ENCODE peak calls at places on chromosome 14, in ten cellular contexts. N, W, Y, T, A, U, I, C, B and F are unnamed samples.

GRCh38 chr14:24366664-24367505 is 1.1 kb upstream of the NFATC4 start:
- DNase-seq in N (peak), W (no peak), Y (peak), T (peak), A (peak), U (peak), I (peak), C (no peak), B (peak), F (peak)

GRCh38 chr14:90658541-90658967 is 157.7 kb downstream of the TTC7B start:
- DNase-seq in N (no peak), W (no peak), Y (no peak), T (no peak), A (no peak), U (no peak), I (no peak), C (peak), B (no peak), F (no peak)

GRCh38 chr14:54697806-54698205 is 130.9 kb downstream of the SAMD4A start:
- DNase-seq in N (no peak), W (no peak), Y (no peak), T (no peak), A (no peak), U (peak), I (no peak), C (no peak), B (no peak), F (no peak)

GRCh38 chr14:68938515-68939423 is 40.3 kb downstream of the ACTN1 start:
- DNase-seq in N (no peak), W (peak), Y (no peak), T (no peak), A (no peak), U (peak), I (no peak), C (no peak), B (peak), F (no peak)

GRCh38 chr14:103014466-103015319 is 42.7 kb downstream of the CDC42BPB start:
- DNase-seq in N (no peak), W (no peak), Y (no peak), T (no peak), A (no peak), U (no peak), I (no peak), C (peak), B (no peak), F (no peak)

GRCh38 chr14:52650774-52651173 is 44.6 kb downstream of the ERO1A start:
- DNase-seq in N (no peak), W (no peak), Y (no peak), T (no peak), A (no peak), U (no peak), I (no peak), C (no peak), B (no peak), F (no peak)

GRCh38 chr14:71049435-71050147 is 142.3 kb downstream of the PCNX1 start:
- DNase-seq in N (no peak), W (no peak), Y (no peak), T (no peak), A (no peak), U (no peak), I (no peak), C (no peak), B (no peak), F (no peak)

GRCh38 chr14:76953196-76953945 is 75.1 kb downstream of the IRF2BPL start:
- DNase-seq in N (peak), W (peak), Y (peak), T (no peak), A (no peak), U (peak), I (peak), C (no peak), B (peak), F (peak)

GRCh38 chr14:48473944-48474343 is 798.5 kb upstream of the MDGA2 start:
- DNase-seq in N (no peak), W (no peak), Y (no peak), T (no peak), A (no peak), U (no peak), I (no peak), C (no peak), B (no peak), F (no peak)

GRCh38 chr14:78758333-78758732 is 588.2 kb downstream of the NRXN3 start:
- DNase-seq in N (no peak), W (no peak), Y (no peak), T (no peak), A (no peak), U (peak), I (no peak), C (no peak), B (no peak), F (no peak)

GRCh38 chr14:51073751-51074150 is 21.2 kb downstream of the TRIM9 start:
- DNase-seq in N (no peak), W (no peak), Y (no peak), T (no peak), A (no peak), U (no peak), I (no peak), C (no peak), B (no peak), F (no peak)

GRCh38 chr14:43894534-43894933 is 612.5 kb downstream of the FSCB start:
- DNase-seq in N (no peak), W (no peak), Y (no peak), T (no peak), A (no peak), U (no peak), I (no peak), C (peak), B (no peak), F (no peak)

GRCh38 chr14:69636051-69636639 is 24.7 kb downstream of the SUSD6 start:
- DNase-seq in N (no peak), W (no peak), Y (no peak), T (no peak), A (no peak), U (no peak), I (no peak), C (no peak), B (no peak), F (no peak)

GRCh38 chr14:41062826-41063225 is 543.9 kb upstream of the LRFN5 start:
- DNase-seq in N (no peak), W (no peak), Y (no peak), T (no peak), A (no peak), U (no peak), I (no peak), C (no peak), B (no peak), F (no peak)

GRCh38 chr14:31261859-31262739 is 54.5 kb upstream of the HECTD1 start:
- DNase-seq in N (peak), W (peak), Y (peak), T (no peak), A (no peak), U (peak), I (no peak), C (peak), B (no peak), F (no peak)

GRCh38 chr14:93994919-93995682 is 2.0 kb upstream of the CCDC197 start:
- DNase-seq in N (peak), W (no peak), Y (peak), T (no peak), A (no peak), U (peak), I (no peak), C (no peak), B (no peak), F (no peak)

GRCh38 chr14:68958553-68958952 is 20.5 kb downstream of the ACTN1 start:
- DNase-seq in N (no peak), W (no peak), Y (no peak), T (no peak), A (no peak), U (no peak), I (no peak), C (no peak), B (no peak), F (no peak)

GRCh38 chr14:69652942-69653680 is 41.7 kb downstream of the SUSD6 start:
- DNase-seq in N (no peak), W (no peak), Y (no peak), T (no peak), A (no peak), U (no peak), I (peak), C (peak), B (no peak), F (no peak)

GRCh38 chr14:71439247-71439646 is 493.0 kb upstream of the RGS6 start:
- DNase-seq in N (no peak), W (no peak), Y (no peak), T (no peak), A (peak), U (no peak), I (no peak), C (no peak), B (no peak), F (no peak)

GRCh38 chr14:33930464-33930863 is 20.4 kb downstream of the EGLN3 start:
- DNase-seq in N (no peak), W (no peak), Y (no peak), T (no peak), A (no peak), U (no peak), I (no peak), C (no peak), B (no peak), F (no peak)

GRCh38 chr14:37213016-37213415 is 15.3 kb downstream of the MIPOL1 start:
- DNase-seq in N (no peak), W (no peak), Y (no peak), T (no peak), A (no peak), U (no peak), I (no peak), C (no peak), B (no peak), F (no peak)

GRCh38 chr14:104697892-104698583 is 8.6 kb downstream of the INF2 start:
- DNase-seq in N (no peak), W (no peak), Y (no peak), T (no peak), A (no peak), U (no peak), I (no peak), C (no peak), B (no peak), F (no peak)

GRCh38 chr14:64755661-64756265 is 51.5 kb downstream of the PLEKHG3 start:
- DNase-seq in N (no peak), W (no peak), Y (no peak), T (no peak), A (no peak), U (no peak), I (peak), C (no peak), B (peak), F (peak)

GRCh38 chr14:36767603-36768281 is 106.1 kb downstream of the PAX9 start:
- DNase-seq in N (no peak), W (no peak), Y (no peak), T (no peak), A (no peak), U (peak), I (no peak), C (no peak), B (no peak), F (no peak)

DNA sequence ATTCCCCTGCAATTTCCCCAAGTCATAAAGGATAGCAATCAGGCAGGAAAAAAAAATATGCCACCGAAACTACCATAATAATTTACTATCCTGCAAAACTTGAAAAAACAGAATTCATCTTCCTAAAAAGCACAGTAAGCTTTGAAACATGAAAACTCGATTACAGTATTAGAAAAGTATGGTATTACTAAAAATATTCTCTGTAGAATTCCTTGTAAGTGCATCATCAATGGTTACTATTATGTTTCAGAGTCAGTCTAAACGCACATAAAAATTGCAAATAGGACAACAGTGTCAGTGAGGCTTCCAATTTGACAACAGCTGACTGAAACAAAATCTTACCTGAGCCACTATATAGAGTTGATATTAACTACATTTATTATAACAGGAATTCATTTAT is 44.9 kb downstream of the FOXN3 start:
- DNase-seq in N (no peak), W (no peak), Y (no peak), T (no peak), A (no peak), U (no peak), I (no peak), C (no peak), B (no peak), F (no peak)
- TF ChIP-seq CTCF in N (no peak), W (no peak), Y (no peak), T (no peak), A (no peak), U (no peak), I (no peak), C (no peak), B (no peak), F (no peak)

DNA sequence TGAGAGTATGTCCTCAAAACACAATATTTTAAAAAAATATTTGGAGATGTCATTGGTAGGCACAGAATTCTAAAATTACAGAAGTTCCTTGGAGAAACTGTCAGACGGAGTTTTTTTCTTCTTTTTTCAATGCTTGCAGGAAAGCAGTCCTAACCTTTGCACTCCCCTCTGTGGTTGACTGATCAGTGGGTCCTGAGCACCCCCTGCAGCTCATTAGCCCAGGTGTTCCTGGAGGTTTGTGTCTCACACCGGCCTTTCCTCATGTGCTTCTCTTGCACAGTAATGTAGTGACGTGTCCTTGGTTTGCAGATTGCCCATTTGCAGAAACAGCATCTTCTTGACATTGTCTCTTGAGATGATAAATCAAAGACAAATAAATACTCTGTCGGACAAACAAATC is 513.0 kb downstream of the TMEM121 start:
- DNase-seq in N (no peak), W (no peak), Y (peak), T (no peak), A (no peak), U (peak), I (peak), C (no peak), B (no peak), F (peak)
- TF ChIP-seq CTCF in N (no peak), W (peak), Y (no peak), T (no peak), A (no peak), U (no peak), I (no peak), C (no peak), B (no peak), F (peak)

DNA sequence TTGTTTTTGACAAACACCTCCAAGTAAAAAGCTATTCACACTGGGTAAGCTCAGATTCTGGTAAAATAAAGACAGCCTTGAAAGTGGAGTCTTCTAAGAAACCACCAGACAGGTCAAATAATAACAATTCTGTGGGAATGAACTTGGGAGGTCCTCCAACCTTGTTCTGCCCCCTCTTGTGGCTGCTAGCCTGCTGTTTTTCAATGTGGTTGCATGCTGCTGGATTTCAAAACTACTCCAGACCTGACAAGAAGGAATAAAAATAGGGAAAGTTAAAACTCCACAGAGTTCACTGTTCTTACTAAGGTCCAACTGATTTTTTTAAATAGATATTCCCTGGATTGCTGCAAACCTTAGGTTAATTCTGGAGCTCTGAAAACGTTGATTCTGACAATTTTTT is 32.2 kb upstream of the RIN3 start:
- DNase-seq in N (peak), W (no peak), Y (peak), T (no peak), A (no peak), U (no peak), I (no peak), C (no peak), B (no peak), F (no peak)
- TF ChIP-seq CTCF in N (no peak), W (peak), Y (no peak), T (no peak), A (peak), U (no peak), I (no peak), C (no peak), B (no peak), F (no peak)

DNA sequence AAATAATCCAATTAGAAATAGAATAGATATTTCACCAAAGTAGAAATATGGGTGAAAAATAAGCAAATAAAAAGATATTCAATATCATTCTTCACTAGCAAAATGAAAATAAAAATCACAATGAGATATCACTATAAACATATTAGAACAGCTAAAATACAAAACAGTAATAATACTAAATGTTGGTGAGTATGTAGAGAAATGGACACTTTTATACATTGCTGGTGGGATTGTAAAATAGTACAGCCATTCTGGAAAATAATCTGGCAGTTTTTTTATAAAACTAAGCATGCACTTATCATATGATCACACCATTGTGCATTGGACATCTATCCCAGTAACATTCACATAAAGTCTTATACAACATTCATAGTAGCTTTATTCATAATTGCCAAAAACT is 320.2 kb upstream of the OR4E1 start:
- DNase-seq in N (no peak), W (no peak), Y (no peak), T (no peak), A (no peak), U (no peak), I (no peak), C (no peak), B (no peak), F (no peak)
- TF ChIP-seq CTCF in N (no peak), W (no peak), Y (no peak), T (no peak), A (no peak), U (no peak), I (no peak), C (no peak), B (no peak), F (no peak)

GRCh38 chr14:49767473-49768300 is at the start of gene KLHDC2:
- DNase-seq in N (peak), W (peak), Y (peak), T (peak), A (no peak), U (peak), I (peak), C (peak), B (peak), F (peak)
- TF ChIP-seq CTCF in N (peak), W (peak), Y (peak), T (no peak), A (peak), U (no peak), I (peak), C (no peak), B (no peak), F (peak)

GRCh38 chr14:75294649-75295033 is 16.0 kb downstream of the FOS start:
- DNase-seq in N (no peak), W (no peak), Y (no peak), T (no peak), A (no peak), U (no peak), I (no peak), C (no peak), B (no peak), F (no peak)
- TF ChIP-seq CTCF in N (no peak), W (no peak), Y (no peak), T (no peak), A (no peak), U (no peak), I (no peak), C (no peak), B (no peak), F (no peak)

GRCh38 chr14:22474730-22475351 is 114.2 kb downstream of the DAD1 start:
- DNase-seq in N (no peak), W (no peak), Y (no peak), T (no peak), A (no peak), U (no peak), I (no peak), C (no peak), B (no peak), F (no peak)
- TF ChIP-seq CTCF in N (peak), W (no peak), Y (no peak), T (no peak), A (no peak), U (no peak), I (no peak), C (no peak), B (no peak), F (no peak)